ENCODE peak calls at places on chromosome 18, in four cellular contexts. H is HTR-8/SVneo; E is stimulated activated CD8-positive, alpha-beta memory T cell treated with anti-CD3 and anti-CD28 coated beads, Interleukin-4, amount 100 ng/mL, for 1 hour; T is IMR-90. I is an unnamed sample.

GRCh38 chr18:51321696-51322095 is 124.2 kb upstream of the MEX3C start:
- DNase-seq in H (peak; percentile 10), E (no peak), T (no peak), I (no peak)

GRCh38 chr18:24736686-24737085 is 276.2 kb downstream of the HRH4 start:
- DNase-seq in H (no peak), E (no peak), T (no peak), I (no peak)

GRCh38 chr18:79200546-79201268 is 131.5 kb downstream of the ATP9B start:
- DNase-seq in H (no peak), E (no peak), T (peak; percentile 25), I (no peak)

GRCh38 chr18:79529296-79529695 is 133.6 kb downstream of the NFATC1 start:
- DNase-seq in H (no peak), E (no peak), T (no peak), I (no peak)

GRCh38 chr18:23810396-23810795 is 121.1 kb downstream of the LAMA3 start:
- DNase-seq in H (no peak), E (no peak), T (no peak), I (no peak)

GRCh38 chr18:63757541-63757940 is 17.7 kb upstream of the SERPINB7 start:
- DNase-seq in H (no peak), E (no peak), T (no peak), I (no peak)

GRCh38 chr18:32378705-32379104 is 92.0 kb downstream of the GAREM1 start:
- DNase-seq in H (no peak), E (no peak), T (peak; percentile 90), I (peak; percentile 79)

GRCh38 chr18:60053747-60054304 is 154.0 kb downstream of the PMAIP1 start:
- DNase-seq in H (peak; percentile 50), E (no peak), T (peak; percentile 98), I (peak; percentile 74)

GRCh38 chr18:50749421-50749820 is 70.4 kb downstream of the MRO start:
- DNase-seq in H (no peak), E (no peak), T (no peak), I (no peak)

GRCh38 chr18:52227536-52227935 is 112.5 kb upstream of the DCC start:
- DNase-seq in H (no peak), E (no peak), T (no peak), I (no peak)

GRCh38 chr18:46628206-46628605 is 28.8 kb downstream of the LOXHD1 start:
- DNase-seq in H (no peak), E (no peak), T (no peak), I (no peak)

I was measured in NCI-H774.